ENCODE peak calls at places on chromosomes 6 and 20, in five cellular contexts. F is cardiac fibroblast, Q is heart right ventricle, V is lower leg skin, X is fibroblast of the aortic adventitia. H is an unnamed sample.

GRCh38 chr20:59191756-59192532 is 28.3 kb downstream of the ZNF831 start:
- DNase-seq in F (no peak), Q (no peak), V (no peak), X (no peak), H (no peak)

GRCh38 chr20:22333885-22334545 is 250.4 kb downstream of the FOXA2 start:
- DNase-seq in F (peak), Q (peak), V (peak), X (peak), H (peak)

GRCh38 chr6:136108591-136108990 is 141.5 kb downstream of the MTFR2 start:
- DNase-seq in F (peak), Q (no peak), V (no peak), X (no peak), H (no peak)

GRCh38 chr20:64065062-64065972 is 2.3 kb downstream of the TCEA2 start:
- DNase-seq in F (no peak), Q (no peak), V (no peak), X (no peak), H (no peak)

GRCh38 chr6:106116125-106116524 is 30.0 kb downstream of the PRDM1 start:
- DNase-seq in F (peak), Q (peak), V (peak), X (peak), H (no peak)

GRCh38 chr6:56515081-56515905 is 127.4 kb downstream of the DST start:
- DNase-seq in F (no peak), Q (no peak), V (no peak), X (no peak), H (no peak)

GRCh38 chr20:51660741-51661608 is 107.2 kb downstream of the ATP9A start:
- DNase-seq in F (peak), Q (no peak), V (no peak), X (peak), H (peak)

GRCh38 chr6:44735631-44735963 is 348.1 kb downstream of the CDC5L start:
- DNase-seq in F (peak), Q (no peak), V (no peak), X (peak), H (peak)

GRCh38 chr6:32151885-32152311 is at the start of gene PRRT1:
- DNase-seq in F (no peak), Q (no peak), V (no peak), X (peak), H (no peak)

GRCh38 chr6:32152414-32153251 is 894 bp upstream of the PRRT1 start:
- DNase-seq in F (peak), Q (no peak), V (no peak), X (peak), H (peak)

GRCh38 chr6:32149577-32149845 is 2.2 kb downstream of the PRRT1 start:
- DNase-seq in F (no peak), Q (no peak), V (no peak), X (no peak), H (no peak)

GRCh38 chr6:32149932-32150920 is 1.5 kb downstream of the PRRT1 start:
- DNase-seq in F (no peak), Q (no peak), V (no peak), X (no peak), H (no peak)

GRCh38 chr6:32151131-32151884 is 431 bp downstream of the PRRT1 start:
- DNase-seq in F (no peak), Q (no peak), V (no peak), X (no peak), H (no peak)
- H3K4me3 ChIP-seq in F (peak), Q (peak), V (no peak), X (peak), H (peak)

DNA sequence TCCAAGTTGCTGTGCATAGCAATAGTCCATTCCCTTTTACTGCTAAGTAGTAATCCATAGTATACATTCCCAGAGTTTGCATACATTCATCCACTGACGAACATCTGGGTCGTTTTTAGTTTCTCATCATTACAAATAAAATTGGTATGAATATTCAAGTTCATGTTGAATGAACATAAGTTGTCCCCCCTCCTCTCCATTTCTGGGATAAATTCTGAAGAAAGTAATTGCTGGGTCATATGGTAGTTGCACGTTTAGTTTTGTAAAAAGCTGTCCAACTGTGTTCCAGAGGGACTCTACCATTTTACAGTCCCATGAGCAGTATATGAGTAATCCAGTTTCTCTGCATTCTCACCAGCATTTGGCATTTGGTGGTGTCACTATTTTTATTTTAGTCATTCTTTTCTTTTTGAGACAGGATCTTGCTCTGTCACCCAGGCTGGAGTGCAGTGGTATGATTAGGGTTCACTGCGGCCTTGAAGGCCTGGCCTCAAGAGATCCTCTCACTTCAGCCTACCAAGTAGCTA is 90.9 kb downstream of the DOK5 start:
- DNase-seq in F (peak), Q (no peak), V (no peak), X (peak), H (no peak)
- H3K4me3 ChIP-seq in F (no peak), Q (no peak), V (no peak), X (no peak), H (no peak)

DNA sequence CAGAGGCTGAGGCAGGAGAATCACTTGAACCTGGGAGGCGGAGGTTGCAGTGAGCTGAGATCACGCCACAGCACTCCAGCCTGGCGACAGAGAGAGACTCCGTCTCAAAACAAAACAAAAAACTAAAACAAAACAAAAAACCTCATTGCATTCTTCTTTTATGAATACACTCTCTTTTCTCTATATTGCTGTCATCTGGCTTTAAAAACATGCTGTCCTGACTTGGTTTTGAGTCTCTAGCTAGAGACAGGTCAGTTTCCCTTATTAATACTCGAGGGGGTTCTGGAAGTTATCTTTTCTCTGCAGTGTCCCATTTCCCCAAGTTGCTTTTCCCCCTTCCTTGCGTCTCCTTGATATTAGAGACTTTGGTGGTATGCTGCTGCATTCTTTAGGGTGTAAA is 50.9 kb downstream of the RIOK1 start:
- DNase-seq in F (peak), Q (no peak), V (no peak), X (no peak), H (no peak)
- H3K4me3 ChIP-seq in F (no peak), Q (no peak), V (no peak), X (no peak), H (no peak)

DNA sequence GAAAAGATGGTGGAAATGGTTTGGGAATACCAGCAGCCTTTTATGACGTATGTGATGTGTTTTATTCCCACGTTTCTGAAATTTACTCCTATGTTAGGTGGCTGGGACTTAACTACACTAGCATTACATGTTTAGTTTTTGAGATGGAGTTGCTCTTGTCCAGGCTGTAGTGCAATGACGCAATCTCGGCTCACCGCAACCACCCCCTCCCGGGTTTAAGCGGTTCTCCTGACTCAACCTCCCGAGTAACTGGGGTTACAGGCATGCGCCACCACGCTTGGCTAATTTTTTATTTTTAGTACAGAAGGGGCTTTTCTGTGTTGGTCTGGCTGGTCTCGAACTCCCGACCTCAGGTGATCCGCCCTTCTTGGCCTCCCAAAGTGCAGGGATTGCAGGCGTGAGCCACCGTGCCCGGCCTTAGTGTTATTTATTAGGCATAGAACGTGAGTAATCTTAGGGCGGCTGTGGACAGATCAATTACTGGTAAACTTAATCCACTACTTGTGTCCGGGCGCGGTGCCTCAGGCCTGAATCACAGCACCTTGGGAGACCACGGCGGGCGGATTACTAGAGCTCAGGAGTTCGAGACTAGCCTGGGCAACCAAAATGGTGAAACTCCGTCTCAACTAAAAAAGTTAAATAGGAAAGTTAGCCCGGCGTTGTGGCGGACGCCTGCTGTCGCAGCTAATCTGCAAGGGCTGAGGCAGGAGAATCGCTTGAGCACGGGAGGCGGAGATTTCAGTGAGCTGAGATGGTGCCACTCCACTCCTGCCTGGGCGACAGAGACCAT is 123.8 kb upstream of the BTN3A2 start:
- DNase-seq in F (peak), Q (no peak), V (no peak), X (no peak), H (peak)
- H3K4me3 ChIP-seq in F (peak), Q (peak), V (no peak), X (peak), H (peak)

DNA sequence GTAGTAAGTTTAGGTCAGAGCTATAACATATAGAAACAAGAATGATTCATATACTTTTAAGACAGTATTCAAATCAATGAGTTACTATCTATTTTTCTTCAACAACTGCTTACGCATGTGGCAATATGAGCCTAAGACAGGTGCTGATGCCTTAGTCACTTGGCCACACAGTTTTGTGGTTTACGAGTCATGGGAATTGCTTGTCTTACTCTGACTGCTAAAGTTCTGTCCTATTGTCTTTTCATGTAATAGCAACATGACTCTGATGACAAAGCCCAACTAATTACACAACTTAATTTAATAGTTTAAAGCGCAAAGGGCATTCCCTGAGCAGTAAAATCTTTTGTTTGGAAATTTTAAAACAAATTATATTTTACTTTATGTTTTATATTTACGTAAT is 159.3 kb upstream of the CENPW start:
- DNase-seq in F (peak), Q (no peak), V (no peak), X (peak), H (peak)
- H3K4me3 ChIP-seq in F (no peak), Q (no peak), V (no peak), X (no peak), H (no peak)

DNA sequence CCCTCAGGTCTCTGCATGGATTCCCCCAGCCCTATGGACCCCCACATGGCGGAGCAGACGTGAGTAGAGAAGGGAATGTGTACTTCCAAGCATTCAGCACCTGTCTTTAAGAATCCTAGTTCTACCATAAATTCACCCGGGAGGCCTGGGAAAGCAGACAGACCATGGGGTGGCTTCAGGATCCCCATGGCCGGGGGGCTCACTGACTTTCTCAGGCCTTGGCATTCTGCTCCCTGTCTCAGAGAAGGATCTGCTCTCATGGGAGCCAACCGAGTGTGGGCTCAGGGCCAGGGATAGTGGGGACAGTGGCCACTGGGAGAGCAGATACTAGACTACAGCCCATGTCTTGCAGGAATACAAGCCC is 2.3 kb downstream of the CDC25B start:
- DNase-seq in F (no peak), Q (no peak), V (no peak), X (no peak), H (no peak)
- H3K4me3 ChIP-seq in F (peak), Q (peak), V (no peak), X (peak), H (no peak)

DNA sequence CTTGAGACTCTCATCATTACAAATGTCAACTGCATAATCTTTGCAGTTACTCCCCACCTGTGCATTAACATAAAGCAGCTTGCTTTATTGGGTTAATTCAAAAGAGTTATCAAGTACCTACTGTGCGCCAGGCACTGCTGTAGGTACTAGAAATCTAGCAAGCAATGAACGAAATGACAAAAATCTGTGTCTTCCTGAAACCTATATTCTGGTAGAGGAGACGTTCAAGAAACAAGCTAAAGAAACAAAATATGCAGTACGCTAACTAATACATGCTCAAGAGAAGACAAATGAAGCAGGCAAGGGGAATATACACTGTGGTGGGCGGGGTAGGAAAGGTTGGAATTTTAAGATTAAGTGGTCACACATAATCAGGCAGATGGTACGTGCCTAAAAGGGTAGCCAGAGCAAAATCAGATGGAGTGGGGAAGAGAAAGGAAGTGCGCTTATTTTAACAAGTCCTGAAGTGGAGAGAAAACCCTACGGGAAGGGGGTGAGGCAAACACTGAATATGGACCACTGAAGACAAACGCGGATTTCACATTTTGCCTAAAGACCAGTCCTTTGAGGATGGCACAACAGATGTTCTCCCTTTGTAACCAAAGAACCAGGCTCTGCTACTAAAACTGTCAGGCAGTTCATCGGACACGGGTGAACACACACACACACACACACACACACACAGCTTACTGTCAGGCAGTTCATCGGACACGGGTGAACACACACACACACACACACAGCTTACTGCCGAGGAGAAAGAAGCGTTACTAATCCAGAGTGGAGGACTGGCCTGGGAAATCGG is 1.2 kb downstream of the ELOVL2 start:
- DNase-seq in F (peak), Q (no peak), V (no peak), X (peak), H (peak)
- H3K4me3 ChIP-seq in F (no peak), Q (peak), V (no peak), X (no peak), H (peak)